ENCODE peak calls at places on chromosomes 5 and 9, in nine cellular contexts. T is lower lobe of right lung, P is neural progenitor cell, Q is HL-60, E is cardiac muscle cell, Z is WERI-Rb-1, O is IMR-90, N is Peyer's patch, C is brain microvascular endothelial cell. M is an unnamed sample.

GRCh38 chr9:18985464-18985951 is 47.5 kb downstream of the SAXO1 start:
- DNase-seq in T (peak), P (no peak), Q (no peak), E (no peak), Z (no peak), O (no peak), N (no peak), C (no peak), M (no peak)

GRCh38 chr5:165616550-165617430 is 2111.4 kb downstream of the MAT2B start:
- DNase-seq in T (no peak), P (peak), Q (peak), E (peak), Z (no peak), O (peak), N (no peak), C (no peak), M (no peak)

GRCh38 chr9:101587644-101588043 is 7.1 kb downstream of the PPP3R2 start:
- DNase-seq in T (no peak), P (no peak), Q (no peak), E (no peak), Z (no peak), O (peak), N (no peak), C (no peak), M (no peak)

GRCh38 chr5:126235628-126236027 is 187.6 kb upstream of the GRAMD2B start:
- DNase-seq in T (no peak), P (no peak), Q (no peak), E (no peak), Z (no peak), O (no peak), N (no peak), C (no peak), M (no peak)

GRCh38 chr5:179293276-179293675 is 52.0 kb downstream of the ADAMTS2 start:
- DNase-seq in T (no peak), P (peak), Q (no peak), E (peak), Z (no peak), O (no peak), N (no peak), C (no peak), M (no peak)

GRCh38 chr9:135494791-135495559 is 5.5 kb upstream of the MRPS2 start:
- DNase-seq in T (peak), P (no peak), Q (no peak), E (no peak), Z (no peak), O (no peak), N (no peak), C (no peak), M (no peak)

GRCh38 chr9:35645736-35646582 is 4.8 kb downstream of the SIT1 start:
- DNase-seq in T (peak), P (peak), Q (no peak), E (peak), Z (peak), O (no peak), N (no peak), C (no peak), M (no peak)

GRCh38 chr5:179680014-179680779 is 637 bp downstream of the CBY3 start:
- DNase-seq in T (no peak), P (no peak), Q (peak), E (no peak), Z (no peak), O (no peak), N (no peak), C (no peak), M (no peak)

GRCh38 chr5:97694091-97694490 is 511.0 kb upstream of the RIOK2 start:
- DNase-seq in T (no peak), P (no peak), Q (no peak), E (no peak), Z (no peak), O (no peak), N (no peak), C (no peak), M (no peak)

GRCh38 chr5:73088026-73088425 is 32.3 kb upstream of the TMEM171 start:
- DNase-seq in T (no peak), P (no peak), Q (no peak), E (no peak), Z (no peak), O (peak), N (no peak), C (no peak), M (no peak)

DNA sequence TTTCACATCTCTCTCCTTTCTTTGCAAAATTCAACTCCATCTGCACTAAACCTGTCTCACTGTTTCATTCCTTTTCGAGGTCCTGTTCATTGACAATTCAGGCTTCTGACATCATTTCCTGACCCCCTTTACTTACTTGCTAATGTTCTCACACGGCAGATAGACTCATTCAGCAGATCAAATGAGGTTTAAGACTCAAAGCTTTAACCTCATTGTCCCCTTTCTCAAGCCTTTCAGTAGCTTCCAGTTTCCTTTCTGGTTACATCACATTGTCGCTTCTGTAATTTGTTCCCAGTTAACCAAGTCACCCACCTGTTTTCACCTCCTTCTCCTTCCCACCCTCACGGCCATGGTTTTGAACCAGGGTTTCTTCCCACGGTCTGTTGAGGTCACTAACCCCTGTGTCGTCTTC is 143.4 kb upstream of the OTULINL start:
- DNase-seq in T (no peak), P (no peak), Q (no peak), E (no peak), Z (no peak), O (no peak), N (no peak), C (no peak), M (no peak)
- H3K27ac ChIP-seq in T (no peak), P (peak), Q (no peak), E (no peak), Z (no peak), O (no peak), N (no peak), C (peak), M (peak)

GRCh38 chr5:50320131-50320749 is 120.8 kb downstream of the EMB start:
- DNase-seq in T (no peak), P (no peak), Q (no peak), E (no peak), Z (no peak), O (no peak), N (no peak), C (no peak), M (no peak)
- TF ChIP-seq CTCF in T (no peak), P (no peak), Q (peak), E (no peak), Z (peak), O (peak), N (no peak), C (peak), M (no peak)

GRCh38 chr9:127223810-127224177 is 40.8 kb upstream of the GARNL3 start:
- DNase-seq in T (no peak), P (no peak), Q (no peak), E (no peak), Z (no peak), O (no peak), N (no peak), C (no peak), M (no peak)
- H3K27ac ChIP-seq in T (peak), P (no peak), Q (no peak), E (no peak), Z (no peak), O (no peak), N (peak), C (no peak), M (no peak)

DNA sequence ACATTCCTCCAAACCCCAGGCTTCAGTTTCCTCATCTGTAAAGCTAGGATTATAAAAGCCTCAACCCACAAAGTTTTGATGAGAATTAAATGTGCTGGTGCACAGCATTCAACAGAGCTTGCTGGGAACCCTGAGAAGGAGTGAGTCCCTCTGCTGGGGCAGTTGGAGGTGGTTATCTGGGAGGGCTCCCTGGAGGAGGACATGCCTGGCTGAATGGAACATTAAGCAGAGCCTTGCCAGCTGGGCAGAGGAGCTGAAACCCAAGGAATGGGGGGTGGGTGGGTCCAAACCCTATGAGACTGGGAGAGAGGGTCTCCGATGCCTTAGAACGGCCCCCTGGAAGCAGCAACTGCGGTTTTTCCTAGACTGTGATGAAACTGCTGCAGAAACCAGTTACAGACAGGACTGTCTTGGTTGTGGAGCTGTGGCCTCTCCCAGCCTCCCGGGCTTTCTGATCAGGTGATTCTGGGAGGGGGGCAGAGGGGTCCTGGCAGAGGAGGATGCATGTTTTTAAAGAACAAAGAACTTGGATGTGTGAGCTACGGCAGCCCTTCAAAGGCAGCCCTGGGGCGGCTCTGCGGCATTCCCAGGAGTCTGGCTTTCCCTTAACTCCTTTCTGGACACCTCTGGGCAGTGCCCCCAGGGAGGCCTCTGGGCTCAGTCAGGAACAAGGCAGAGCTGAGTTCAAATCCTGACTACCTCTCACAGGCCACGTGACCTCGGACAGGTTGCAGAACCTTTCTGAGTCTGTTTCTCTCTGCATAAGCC is 20.8 kb downstream of the FIBCD1 start:
- DNase-seq in T (no peak), P (no peak), Q (no peak), E (no peak), Z (no peak), O (no peak), N (no peak), C (no peak), M (no peak)
- TF ChIP-seq CTCF in T (no peak), P (no peak), Q (no peak), E (no peak), Z (no peak), O (no peak), N (no peak), C (no peak), M (no peak)

GRCh38 chr9:278651-279050 is 64.0 kb downstream of the DOCK8 start:
- DNase-seq in T (no peak), P (no peak), Q (no peak), E (no peak), Z (no peak), O (no peak), N (peak), C (no peak), M (no peak)
- H3K27ac ChIP-seq in T (peak), P (no peak), Q (no peak), E (no peak), Z (no peak), O (no peak), N (peak), C (no peak), M (no peak)

GRCh38 chr5:11048760-11049159 is 287.7 kb upstream of the DAP start:
- DNase-seq in T (no peak), P (no peak), Q (no peak), E (no peak), Z (peak), O (no peak), N (no peak), C (no peak), M (no peak)
- TF ChIP-seq CTCF in T (no peak), P (peak), Q (no peak), E (no peak), Z (peak), O (no peak), N (no peak), C (peak), M (no peak)

DNA sequence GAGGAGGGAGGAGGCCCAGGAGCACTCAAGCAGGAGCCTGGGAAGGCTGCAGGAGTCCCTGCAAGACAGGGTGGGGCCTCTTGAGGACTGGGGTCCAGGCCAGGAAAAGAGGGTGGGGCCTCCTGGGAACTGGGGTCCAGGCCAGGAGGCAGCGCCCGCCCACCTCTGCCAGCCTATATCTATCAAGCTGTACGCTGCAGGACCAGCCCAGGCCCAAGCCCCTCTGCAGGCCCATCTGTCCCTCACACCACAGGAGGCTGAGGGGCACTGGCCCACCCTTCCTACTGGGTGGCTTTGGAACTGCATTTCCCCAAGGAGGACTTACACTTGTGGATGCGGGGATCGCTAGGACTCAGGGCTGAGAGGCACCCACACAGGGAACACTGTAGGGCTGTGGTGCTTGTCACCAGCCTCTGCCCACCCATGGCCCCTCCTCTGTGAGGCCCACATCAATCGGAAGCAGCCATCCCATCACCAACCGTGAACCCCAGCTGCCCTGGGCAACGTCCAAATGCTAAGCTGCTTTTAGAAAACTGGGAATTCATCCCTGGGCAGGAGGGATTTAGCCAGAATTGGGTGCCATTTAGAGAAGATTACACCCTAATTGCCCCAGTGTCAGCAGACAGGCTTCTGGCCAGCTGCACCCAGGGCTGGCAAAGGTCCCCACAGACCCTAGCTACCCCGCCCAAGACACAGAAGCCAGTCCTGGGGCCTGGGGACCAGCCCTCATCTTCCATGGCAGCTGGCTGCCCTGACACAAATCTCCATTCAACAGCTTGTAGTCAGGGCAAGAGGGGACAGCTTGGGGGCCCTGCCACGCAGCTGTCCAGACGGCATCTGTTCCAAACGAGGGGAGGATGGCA is 15.3 kb downstream of the BICD2 start:
- DNase-seq in T (no peak), P (no peak), Q (no peak), E (no peak), Z (peak), O (no peak), N (no peak), C (no peak), M (no peak)
- H3K27ac ChIP-seq in T (peak), P (no peak), Q (no peak), E (no peak), Z (peak), O (no peak), N (no peak), C (no peak), M (no peak)

DNA sequence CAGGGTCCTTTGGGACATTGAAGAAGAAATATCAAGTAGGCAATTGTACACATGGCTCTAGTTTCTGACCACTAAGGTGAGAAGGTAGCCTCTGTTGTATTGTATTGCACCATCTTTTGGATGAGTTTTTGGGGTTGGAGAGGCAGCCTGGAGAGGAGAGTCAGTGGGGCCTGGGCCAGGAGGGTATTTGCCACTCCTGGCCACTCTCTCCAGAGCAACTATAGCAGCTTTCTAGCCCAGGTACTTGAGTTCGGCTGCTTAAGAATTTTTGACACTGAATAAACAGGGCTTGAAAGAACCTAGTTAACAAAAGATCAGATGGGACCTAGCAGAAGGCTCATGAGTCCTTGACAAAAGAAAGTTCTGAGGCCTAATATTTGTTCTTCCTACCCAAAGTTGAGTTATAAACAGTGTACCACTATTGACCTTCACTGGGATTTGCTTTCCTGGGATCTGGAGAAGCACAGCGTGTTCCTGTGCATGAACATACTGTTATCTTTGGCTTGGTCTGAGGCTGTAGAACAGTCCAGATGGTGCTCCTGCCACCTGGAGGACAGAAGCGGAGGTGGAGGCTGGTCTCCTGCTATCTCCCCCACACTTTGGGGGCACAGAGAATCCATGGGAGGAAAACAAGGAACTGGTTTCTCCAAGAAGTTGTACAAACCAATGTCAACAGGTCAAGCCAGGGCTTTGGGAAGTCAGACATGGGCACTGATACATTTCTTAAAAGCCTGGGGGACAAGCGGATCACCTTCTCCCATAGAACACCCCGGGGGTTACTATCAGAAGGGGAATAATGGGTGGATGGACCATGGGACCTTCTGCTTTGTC is 110.4 kb upstream of the LIFR start:
- DNase-seq in T (peak), P (peak), Q (no peak), E (peak), Z (peak), O (peak), N (no peak), C (peak), M (no peak)
- TF ChIP-seq CTCF in T (peak), P (peak), Q (no peak), E (peak), Z (peak), O (peak), N (peak), C (peak), M (peak)

GRCh38 chr9:136711751-136712689 is at the start of gene DIPK1B:
- DNase-seq in T (no peak), P (peak), Q (no peak), E (no peak), Z (peak), O (no peak), N (no peak), C (no peak), M (no peak)
- H3K27ac ChIP-seq in T (peak), P (no peak), Q (no peak), E (peak), Z (peak), O (no peak), N (peak), C (no peak), M (no peak)

GRCh38 chr5:106843812-106844416 is 826.8 kb downstream of the EFNA5 start:
- DNase-seq in T (no peak), P (peak), Q (no peak), E (peak), Z (no peak), O (no peak), N (no peak), C (peak), M (no peak)
- TF ChIP-seq CTCF in T (no peak), P (peak), Q (no peak), E (no peak), Z (peak), O (no peak), N (no peak), C (peak), M (peak)

M was measured in AG04450.